ENCODE peak calls at places on chromosome 12, in five cellular contexts. One of them, this sample, is unnamed.

GRCh38 chr12:92147491-92147890 is 1.8 kb upstream of the BTG1 start:
- DNase-seq in stimulated activated naive B cell treated with anti-CD40 and anti-IgM and Interleukin-4, amounts not matched to agents 10 μg/mL and 1 μg/mL and 100 μg/mL, for 72 hours: no peak
- DNase-seq in astrocyte: no peak
- DNase-seq in activated CD4-positive, alpha-beta T cell treated with anti-CD3 and anti-CD28 coated beads, Interleukin-2, amount 50 U/mL, for 24 hours: no peak
- DNase-seq in B cell: no peak
- DNase-seq in this sample: no peak

GRCh38 chr12:22625671-22626251 is 790 bp downstream of the ETNK1 start:
- DNase-seq in astrocyte: peak; percentile 33
- DNase-seq in activated CD4-positive, alpha-beta T cell treated with anti-CD3 and anti-CD28 coated beads, Interleukin-2, amount 50 U/mL, for 24 hours: peak; percentile 11
- DNase-seq in B cell: peak; percentile 47
- DNase-seq in stimulated activated naive B cell treated with anti-CD40 and anti-IgM and Interleukin-4, amounts not matched to agents 10 μg/mL and 1 μg/mL and 100 μg/mL, for 72 hours: peak; percentile 11
- DNase-seq in this sample: peak; percentile 27

GRCh38 chr12:76410371-76410770 is 62.2 kb upstream of the BBS10 start:
- DNase-seq in stimulated activated naive B cell treated with anti-CD40 and anti-IgM and Interleukin-4, amounts not matched to agents 10 μg/mL and 1 μg/mL and 100 μg/mL, for 72 hours: no peak
- DNase-seq in astrocyte: no peak
- DNase-seq in B cell: no peak
- DNase-seq in activated CD4-positive, alpha-beta T cell treated with anti-CD3 and anti-CD28 coated beads, Interleukin-2, amount 50 U/mL, for 24 hours: no peak
- DNase-seq in this sample: no peak

GRCh38 chr12:12240671-12241345 is 26.0 kb downstream of the LRP6 start:
- DNase-seq in activated CD4-positive, alpha-beta T cell treated with anti-CD3 and anti-CD28 coated beads, Interleukin-2, amount 50 U/mL, for 24 hours: no peak
- DNase-seq in B cell: no peak
- DNase-seq in astrocyte: peak; percentile 77
- DNase-seq in stimulated activated naive B cell treated with anti-CD40 and anti-IgM and Interleukin-4, amounts not matched to agents 10 μg/mL and 1 μg/mL and 100 μg/mL, for 72 hours: no peak
- DNase-seq in this sample: peak; percentile 88

GRCh38 chr12:110466791-110467190 is 1.3 kb downstream of the GPN3 start:
- DNase-seq in activated CD4-positive, alpha-beta T cell treated with anti-CD3 and anti-CD28 coated beads, Interleukin-2, amount 50 U/mL, for 24 hours: no peak
- DNase-seq in stimulated activated naive B cell treated with anti-CD40 and anti-IgM and Interleukin-4, amounts not matched to agents 10 μg/mL and 1 μg/mL and 100 μg/mL, for 72 hours: no peak
- DNase-seq in astrocyte: no peak
- DNase-seq in B cell: no peak
- DNase-seq in this sample: no peak

GRCh38 chr12:1099158-1099557 is 108.1 kb downstream of the ERC1 start:
- DNase-seq in stimulated activated naive B cell treated with anti-CD40 and anti-IgM and Interleukin-4, amounts not matched to agents 10 μg/mL and 1 μg/mL and 100 μg/mL, for 72 hours: no peak
- DNase-seq in B cell: no peak
- DNase-seq in astrocyte: no peak
- DNase-seq in activated CD4-positive, alpha-beta T cell treated with anti-CD3 and anti-CD28 coated beads, Interleukin-2, amount 50 U/mL, for 24 hours: no peak
- DNase-seq in this sample: no peak

GRCh38 chr12:12562016-12562483 is 613 bp downstream of the DUSP16 start:
- DNase-seq in B cell: no peak
- DNase-seq in astrocyte: no peak
- DNase-seq in activated CD4-positive, alpha-beta T cell treated with anti-CD3 and anti-CD28 coated beads, Interleukin-2, amount 50 U/mL, for 24 hours: peak; percentile 18
- DNase-seq in stimulated activated naive B cell treated with anti-CD40 and anti-IgM and Interleukin-4, amounts not matched to agents 10 μg/mL and 1 μg/mL and 100 μg/mL, for 72 hours: no peak
- DNase-seq in this sample: no peak

GRCh38 chr12:4780624-4781023 is 60.4 kb downstream of the GALNT8 start:
- DNase-seq in astrocyte: no peak
- DNase-seq in B cell: no peak
- DNase-seq in stimulated activated naive B cell treated with anti-CD40 and anti-IgM and Interleukin-4, amounts not matched to agents 10 μg/mL and 1 μg/mL and 100 μg/mL, for 72 hours: no peak
- DNase-seq in activated CD4-positive, alpha-beta T cell treated with anti-CD3 and anti-CD28 coated beads, Interleukin-2, amount 50 U/mL, for 24 hours: no peak
- DNase-seq in this sample: no peak

GRCh38 chr12:49283541-49284429 is 11.2 kb upstream of the PRPH start:
- DNase-seq in stimulated activated naive B cell treated with anti-CD40 and anti-IgM and Interleukin-4, amounts not matched to agents 10 μg/mL and 1 μg/mL and 100 μg/mL, for 72 hours: no peak
- DNase-seq in B cell: no peak
- DNase-seq in activated CD4-positive, alpha-beta T cell treated with anti-CD3 and anti-CD28 coated beads, Interleukin-2, amount 50 U/mL, for 24 hours: no peak
- DNase-seq in astrocyte: no peak
- DNase-seq in this sample: no peak

GRCh38 chr12:113088971-113089756 is 32.6 kb downstream of the DTX1 start:
- DNase-seq in activated CD4-positive, alpha-beta T cell treated with anti-CD3 and anti-CD28 coated beads, Interleukin-2, amount 50 U/mL, for 24 hours: peak; percentile 32
- DNase-seq in astrocyte: no peak
- DNase-seq in B cell: no peak
- DNase-seq in stimulated activated naive B cell treated with anti-CD40 and anti-IgM and Interleukin-4, amounts not matched to agents 10 μg/mL and 1 μg/mL and 100 μg/mL, for 72 hours: no peak
- DNase-seq in this sample: no peak

GRCh38 chr12:70617450-70617849 is 19.8 kb downstream of the PTPRB start:
- DNase-seq in astrocyte: no peak
- DNase-seq in activated CD4-positive, alpha-beta T cell treated with anti-CD3 and anti-CD28 coated beads, Interleukin-2, amount 50 U/mL, for 24 hours: no peak
- DNase-seq in B cell: no peak
- DNase-seq in stimulated activated naive B cell treated with anti-CD40 and anti-IgM and Interleukin-4, amounts not matched to agents 10 μg/mL and 1 μg/mL and 100 μg/mL, for 72 hours: no peak
- DNase-seq in this sample: no peak

GRCh38 chr12:64687816-64688599 is 71.2 kb downstream of the GNS start:
- DNase-seq in astrocyte: peak; percentile 35
- DNase-seq in activated CD4-positive, alpha-beta T cell treated with anti-CD3 and anti-CD28 coated beads, Interleukin-2, amount 50 U/mL, for 24 hours: no peak
- DNase-seq in B cell: no peak
- DNase-seq in stimulated activated naive B cell treated with anti-CD40 and anti-IgM and Interleukin-4, amounts not matched to agents 10 μg/mL and 1 μg/mL and 100 μg/mL, for 72 hours: no peak
- DNase-seq in this sample: peak; percentile 28

GRCh38 chr12:24045816-24046257 is 96.4 kb upstream of the SOX5 start:
- DNase-seq in activated CD4-positive, alpha-beta T cell treated with anti-CD3 and anti-CD28 coated beads, Interleukin-2, amount 50 U/mL, for 24 hours: no peak
- DNase-seq in B cell: no peak
- DNase-seq in astrocyte: peak; percentile 90
- DNase-seq in stimulated activated naive B cell treated with anti-CD40 and anti-IgM and Interleukin-4, amounts not matched to agents 10 μg/mL and 1 μg/mL and 100 μg/mL, for 72 hours: no peak
- DNase-seq in this sample: peak; percentile 61

GRCh38 chr12:111046896-111047295 is 126.5 kb upstream of the MYL2 start:
- DNase-seq in stimulated activated naive B cell treated with anti-CD40 and anti-IgM and Interleukin-4, amounts not matched to agents 10 μg/mL and 1 μg/mL and 100 μg/mL, for 72 hours: no peak
- DNase-seq in activated CD4-positive, alpha-beta T cell treated with anti-CD3 and anti-CD28 coated beads, Interleukin-2, amount 50 U/mL, for 24 hours: no peak
- DNase-seq in B cell: no peak
- DNase-seq in astrocyte: no peak
- DNase-seq in this sample: no peak

GRCh38 chr12:49200882-49201594 is 12.2 kb upstream of the TUBA1A start:
- DNase-seq in B cell: peak; percentile 46
- DNase-seq in stimulated activated naive B cell treated with anti-CD40 and anti-IgM and Interleukin-4, amounts not matched to agents 10 μg/mL and 1 μg/mL and 100 μg/mL, for 72 hours: no peak
- DNase-seq in astrocyte: peak; percentile 85
- DNase-seq in activated CD4-positive, alpha-beta T cell treated with anti-CD3 and anti-CD28 coated beads, Interleukin-2, amount 50 U/mL, for 24 hours: no peak
- DNase-seq in this sample: peak; percentile 60

GRCh38 chr12:1836854-1837411 is 16.6 kb downstream of the LRTM2 start:
- DNase-seq in astrocyte: no peak
- DNase-seq in activated CD4-positive, alpha-beta T cell treated with anti-CD3 and anti-CD28 coated beads, Interleukin-2, amount 50 U/mL, for 24 hours: no peak
- DNase-seq in stimulated activated naive B cell treated with anti-CD40 and anti-IgM and Interleukin-4, amounts not matched to agents 10 μg/mL and 1 μg/mL and 100 μg/mL, for 72 hours: no peak
- DNase-seq in B cell: no peak
- DNase-seq in this sample: no peak

GRCh38 chr12:4153343-4153892 is 120.1 kb upstream of the CCND2 start:
- DNase-seq in astrocyte: no peak
- DNase-seq in stimulated activated naive B cell treated with anti-CD40 and anti-IgM and Interleukin-4, amounts not matched to agents 10 μg/mL and 1 μg/mL and 100 μg/mL, for 72 hours: peak; percentile 79
- DNase-seq in B cell: peak; percentile 70
- DNase-seq in activated CD4-positive, alpha-beta T cell treated with anti-CD3 and anti-CD28 coated beads, Interleukin-2, amount 50 U/mL, for 24 hours: no peak
- DNase-seq in this sample: no peak

GRCh38 chr12:45708363-45708762 is 21.1 kb upstream of the ARID2 start:
- DNase-seq in astrocyte: no peak
- DNase-seq in activated CD4-positive, alpha-beta T cell treated with anti-CD3 and anti-CD28 coated beads, Interleukin-2, amount 50 U/mL, for 24 hours: no peak
- DNase-seq in stimulated activated naive B cell treated with anti-CD40 and anti-IgM and Interleukin-4, amounts not matched to agents 10 μg/mL and 1 μg/mL and 100 μg/mL, for 72 hours: no peak
- DNase-seq in B cell: no peak
- DNase-seq in this sample: no peak

GRCh38 chr12:25322918-25323773 is 72.4 kb upstream of the KRAS start:
- DNase-seq in stimulated activated naive B cell treated with anti-CD40 and anti-IgM and Interleukin-4, amounts not matched to agents 10 μg/mL and 1 μg/mL and 100 μg/mL, for 72 hours: no peak
- DNase-seq in astrocyte: peak; percentile 92
- DNase-seq in activated CD4-positive, alpha-beta T cell treated with anti-CD3 and anti-CD28 coated beads, Interleukin-2, amount 50 U/mL, for 24 hours: no peak
- DNase-seq in B cell: no peak
- DNase-seq in this sample: no peak

GRCh38 chr12:10363922-10364838 is 25.7 kb downstream of the KLRK1 start:
- DNase-seq in stimulated activated naive B cell treated with anti-CD40 and anti-IgM and Interleukin-4, amounts not matched to agents 10 μg/mL and 1 μg/mL and 100 μg/mL, for 72 hours: peak; percentile 35
- DNase-seq in activated CD4-positive, alpha-beta T cell treated with anti-CD3 and anti-CD28 coated beads, Interleukin-2, amount 50 U/mL, for 24 hours: no peak
- DNase-seq in B cell: peak; percentile 56
- DNase-seq in astrocyte: peak; percentile 49
- DNase-seq in this sample: peak; percentile 46

GRCh38 chr12:129994634-129995033 is 90.8 kb upstream of the TMEM132D start:
- DNase-seq in B cell: no peak
- DNase-seq in activated CD4-positive, alpha-beta T cell treated with anti-CD3 and anti-CD28 coated beads, Interleukin-2, amount 50 U/mL, for 24 hours: no peak
- DNase-seq in astrocyte: no peak
- DNase-seq in stimulated activated naive B cell treated with anti-CD40 and anti-IgM and Interleukin-4, amounts not matched to agents 10 μg/mL and 1 μg/mL and 100 μg/mL, for 72 hours: no peak
- DNase-seq in this sample: no peak

GRCh38 chr12:27521981-27522380 is 2.0 kb upstream of the PPFIBP1 start:
- DNase-seq in activated CD4-positive, alpha-beta T cell treated with anti-CD3 and anti-CD28 coated beads, Interleukin-2, amount 50 U/mL, for 24 hours: no peak
- DNase-seq in stimulated activated naive B cell treated with anti-CD40 and anti-IgM and Interleukin-4, amounts not matched to agents 10 μg/mL and 1 μg/mL and 100 μg/mL, for 72 hours: no peak
- DNase-seq in B cell: no peak
- DNase-seq in astrocyte: no peak
- DNase-seq in this sample: no peak

GRCh38 chr12:57735952-57736742 is 2.4 kb downstream of the AGAP2 start:
- DNase-seq in B cell: no peak
- DNase-seq in astrocyte: no peak
- DNase-seq in activated CD4-positive, alpha-beta T cell treated with anti-CD3 and anti-CD28 coated beads, Interleukin-2, amount 50 U/mL, for 24 hours: no peak
- DNase-seq in stimulated activated naive B cell treated with anti-CD40 and anti-IgM and Interleukin-4, amounts not matched to agents 10 μg/mL and 1 μg/mL and 100 μg/mL, for 72 hours: no peak
- DNase-seq in this sample: peak; percentile 57

GRCh38 chr12:121927798-121928197 is 9.4 kb downstream of the CFAP251 start:
- DNase-seq in stimulated activated naive B cell treated with anti-CD40 and anti-IgM and Interleukin-4, amounts not matched to agents 10 μg/mL and 1 μg/mL and 100 μg/mL, for 72 hours: no peak
- DNase-seq in astrocyte: peak; percentile 27
- DNase-seq in activated CD4-positive, alpha-beta T cell treated with anti-CD3 and anti-CD28 coated beads, Interleukin-2, amount 50 U/mL, for 24 hours: no peak
- DNase-seq in B cell: no peak
- DNase-seq in this sample: no peak

GRCh38 chr12:89936631-89937030 is 228.0 kb upstream of the ATP2B1 start:
- DNase-seq in stimulated activated naive B cell treated with anti-CD40 and anti-IgM and Interleukin-4, amounts not matched to agents 10 μg/mL and 1 μg/mL and 100 μg/mL, for 72 hours: no peak
- DNase-seq in B cell: no peak
- DNase-seq in astrocyte: no peak
- DNase-seq in activated CD4-positive, alpha-beta T cell treated with anti-CD3 and anti-CD28 coated beads, Interleukin-2, amount 50 U/mL, for 24 hours: no peak
- DNase-seq in this sample: no peak

GRCh38 chr12:32698285-32698684 is 19.2 kb downstream of the DNM1L start:
- DNase-seq in activated CD4-positive, alpha-beta T cell treated with anti-CD3 and anti-CD28 coated beads, Interleukin-2, amount 50 U/mL, for 24 hours: no peak
- DNase-seq in B cell: no peak
- DNase-seq in astrocyte: no peak
- DNase-seq in stimulated activated naive B cell treated with anti-CD40 and anti-IgM and Interleukin-4, amounts not matched to agents 10 μg/mL and 1 μg/mL and 100 μg/mL, for 72 hours: no peak
- DNase-seq in this sample: no peak

GRCh38 chr12:76942276-76942675 is 63.5 kb upstream of the CSRP2 start:
- DNase-seq in B cell: no peak
- DNase-seq in stimulated activated naive B cell treated with anti-CD40 and anti-IgM and Interleukin-4, amounts not matched to agents 10 μg/mL and 1 μg/mL and 100 μg/mL, for 72 hours: no peak
- DNase-seq in activated CD4-positive, alpha-beta T cell treated with anti-CD3 and anti-CD28 coated beads, Interleukin-2, amount 50 U/mL, for 24 hours: no peak
- DNase-seq in astrocyte: peak; percentile 64
- DNase-seq in this sample: peak; percentile 79

GRCh38 chr12:99847936-99848335 is 136.8 kb downstream of the ANKS1B start:
- DNase-seq in astrocyte: no peak
- DNase-seq in stimulated activated naive B cell treated with anti-CD40 and anti-IgM and Interleukin-4, amounts not matched to agents 10 μg/mL and 1 μg/mL and 100 μg/mL, for 72 hours: no peak
- DNase-seq in activated CD4-positive, alpha-beta T cell treated with anti-CD3 and anti-CD28 coated beads, Interleukin-2, amount 50 U/mL, for 24 hours: no peak
- DNase-seq in B cell: no peak
- DNase-seq in this sample: no peak

GRCh38 chr12:62210422-62210821 is 49.8 kb upstream of the USP15 start:
- DNase-seq in astrocyte: peak; percentile 12
- DNase-seq in activated CD4-positive, alpha-beta T cell treated with anti-CD3 and anti-CD28 coated beads, Interleukin-2, amount 50 U/mL, for 24 hours: no peak
- DNase-seq in B cell: no peak
- DNase-seq in stimulated activated naive B cell treated with anti-CD40 and anti-IgM and Interleukin-4, amounts not matched to agents 10 μg/mL and 1 μg/mL and 100 μg/mL, for 72 hours: no peak
- DNase-seq in this sample: peak; percentile 44

GRCh38 chr12:46187023-46187422 is 81.8 kb downstream of the SLC38A1 start:
- DNase-seq in astrocyte: peak; percentile 91
- DNase-seq in B cell: no peak
- DNase-seq in stimulated activated naive B cell treated with anti-CD40 and anti-IgM and Interleukin-4, amounts not matched to agents 10 μg/mL and 1 μg/mL and 100 μg/mL, for 72 hours: no peak
- DNase-seq in activated CD4-positive, alpha-beta T cell treated with anti-CD3 and anti-CD28 coated beads, Interleukin-2, amount 50 U/mL, for 24 hours: no peak
- DNase-seq in this sample: peak; percentile 35

GRCh38 chr12:110965574-110965973 is 45.2 kb upstream of the MYL2 start:
- DNase-seq in stimulated activated naive B cell treated with anti-CD40 and anti-IgM and Interleukin-4, amounts not matched to agents 10 μg/mL and 1 μg/mL and 100 μg/mL, for 72 hours: no peak
- DNase-seq in B cell: no peak
- DNase-seq in astrocyte: no peak
- DNase-seq in activated CD4-positive, alpha-beta T cell treated with anti-CD3 and anti-CD28 coated beads, Interleukin-2, amount 50 U/mL, for 24 hours: no peak
- DNase-seq in this sample: no peak